ENCODE peak calls at places on chromosomes 3 and 15, in nine cellular contexts. B is CD4-positive, CD25-positive, alpha-beta regulatory T cell; N is HFF-Myc; L is nucleus accumbens; T is activated CD8-positive, alpha-beta memory T cell treated with anti-CD3 and anti-CD28 coated beads, Interleukin-2, amount 50 U/mL, for 4 hours; P is T-helper 17 cell; W is Ammon's horn; C is islet precursor cell; Q is endothelial cell. O is an unnamed sample.

GRCh38 chr3:155420869-155421486 is 127.5 kb upstream of the STRIT1 start:
- DNase-seq in W (no peak), Q (peak; percentile 20), L (no peak), T (no peak), N (no peak), B (no peak), C (no peak), P (no peak), O (no peak)

GRCh38 chr15:67792250-67792942 is 32.9 kb upstream of the SKOR1 start:
- DNase-seq in T (no peak), P (no peak), L (no peak), C (no peak), N (no peak), W (no peak), Q (no peak), B (no peak), O (no peak)

GRCh38 chr3:152298393-152299242 is 29.9 kb downstream of the MBNL1 start:
- DNase-seq in T (peak; percentile 39), C (no peak), N (peak; percentile 96), B (peak; percentile 50), P (peak; percentile 26), W (peak; percentile 81), Q (no peak), L (peak; percentile 1), O (peak; percentile 82)

GRCh38 chr3:132595036-132595435 is 2.0 kb upstream of the ACKR4 start:
- DNase-seq in T (no peak), P (no peak), C (peak; percentile 79), L (no peak), B (no peak), Q (no peak), N (no peak), W (no peak), O (no peak)

GRCh38 chr3:149388001-149388435 is 10.6 kb upstream of the TM4SF1 start:
- DNase-seq in P (no peak), N (no peak), L (no peak), W (no peak), C (no peak), T (no peak), Q (no peak), B (no peak), O (peak; percentile 87)

GRCh38 chr3:51478630-51479029 is 21.2 kb downstream of the DCAF1 start:
- DNase-seq in Q (no peak), W (no peak), L (no peak), B (no peak), P (no peak), C (no peak), N (no peak), T (no peak), O (no peak)

GRCh38 chr15:51130344-51130743 is 35.6 kb upstream of the TNFAIP8L3 start:
- DNase-seq in B (no peak), N (no peak), P (no peak), W (no peak), C (no peak), Q (no peak), L (no peak), T (no peak), O (no peak)

GRCh38 chr3:178456942-178457341 is 79.3 kb upstream of the KCNMB2 start:
- DNase-seq in C (no peak), N (no peak), P (no peak), T (no peak), Q (no peak), B (no peak), W (peak; percentile 29), L (no peak), O (no peak)

GRCh38 chr3:126571078-126571477 is 12.3 kb upstream of the C3orf22 start:
- DNase-seq in W (no peak), B (no peak), P (no peak), C (no peak), N (no peak), Q (no peak), T (no peak), L (no peak), O (no peak)